ENCODE peak calls at places on chromosomes 6 and 20, in eight cellular contexts. G is heart left ventricle; C is spleen; N is CD8-positive, alpha-beta T cell; S is mesendoderm; J is uterus; O is suprapubic skin; D is transverse colon. Q is an unnamed sample. For H3K4me1, the result is how much of the 10 kb centered on the place peaks cover.

GRCh38 chr6:2028457-2029038 is 216.9 kb downstream of the GMDS start:
- DNase-seq in N (no peak), J (no peak), C (no peak), S (no peak), D (no peak), G (no peak), O (no peak), Q (no peak)

GRCh38 chr6:96760153-96760687 is 77.1 kb downstream of the GPR63 start:
- DNase-seq in G (no peak), N (no peak), O (no peak), D (no peak), J (no peak), S (peak), C (no peak), Q (no peak)

GRCh38 chr20:31517373-31517772 is 3.1 kb downstream of the HM13 start:
- DNase-seq in O (peak), S (peak), D (peak), G (no peak), J (no peak), C (no peak), N (no peak), Q (no peak)

GRCh38 chr6:33904050-33904827 is 100.4 kb upstream of the MLN start:
- DNase-seq in C (peak), N (peak), S (peak), J (no peak), G (no peak), D (peak), O (no peak), Q (no peak)

GRCh38 chr6:98648211-98648914 is 186.0 kb upstream of the POU3F2 start:
- DNase-seq in O (no peak), N (no peak), C (no peak), J (no peak), S (no peak), D (no peak), G (no peak), Q (no peak)

GRCh38 chr20:57707849-57708693 is 1.7 kb downstream of the PMEPA1 start:
- DNase-seq in N (no peak), O (no peak), D (no peak), J (no peak), G (no peak), S (no peak), C (no peak), Q (no peak)

GRCh38 chr6:99589907-99590493 is 16.6 kb upstream of the PRDM13 start:
- DNase-seq in O (no peak), G (no peak), J (no peak), S (no peak), C (no peak), N (no peak), D (no peak), Q (no peak)

GRCh38 chr20:15528386-15529111 is 1044.7 kb downstream of the KIF16B start:
- DNase-seq in D (no peak), C (no peak), O (no peak), N (no peak), S (no peak), J (no peak), G (no peak), Q (no peak)

GRCh38 chr6:25934735-25935313 is 4.3 kb upstream of the SLC17A2 start:
- DNase-seq in J (no peak), S (no peak), N (no peak), D (no peak), G (no peak), O (no peak), C (no peak), Q (no peak)

GRCh38 chr6:145315982-145316600 is 419.2 kb downstream of the EPM2A start:
- DNase-seq in D (no peak), O (no peak), N (no peak), C (no peak), J (no peak), G (no peak), S (peak), Q (no peak)

GRCh38 chr20:56628873-56629463 is at the start of gene TFAP2C:
- DNase-seq in D (peak), G (peak), O (peak), C (no peak), S (peak), J (peak), N (no peak), Q (peak)

GRCh38 chr6:148827421-148827820 is 80.6 kb downstream of the UST start:
- DNase-seq in C (no peak), G (no peak), J (no peak), N (no peak), O (no peak), S (no peak), D (no peak), Q (no peak)

GRCh38 chr20:57244627-57245214 is 21.7 kb downstream of the BMP7 start:
- DNase-seq in N (no peak), C (no peak), J (no peak), O (no peak), S (peak), D (no peak), G (no peak), Q (no peak)

GRCh38 chr6:10595731-10596664 is 74.8 kb downstream of the GCNT2 start:
- DNase-seq in J (no peak), S (peak), D (no peak), G (no peak), O (no peak), C (no peak), N (no peak), Q (no peak)

GRCh38 chr6:122956376-122956775 is 39.7 kb upstream of the CLVS2 start:
- DNase-seq in D (no peak), N (no peak), G (no peak), O (no peak), C (no peak), J (no peak), S (peak), Q (no peak)

GRCh38 chr6:44649365-44650025 is 262.0 kb downstream of the CDC5L start:
- DNase-seq in C (no peak), N (no peak), S (no peak), O (no peak), G (no peak), D (no peak), J (no peak), Q (no peak)

GRCh38 chr6:115969930-115970273 is 90.8 kb downstream of the FRK start:
- DNase-seq in S (no peak), G (no peak), N (no peak), J (no peak), C (no peak), O (no peak), D (no peak), Q (no peak)

GRCh38 chr20:40933758-40934157 is 94.9 kb upstream of the TOP1 start:
- DNase-seq in G (no peak), O (no peak), S (no peak), D (no peak), J (no peak), N (no peak), C (no peak), Q (no peak)
- H3K4me1 ChIP-seq in G (under half), O (under half), S (under half), D (under half), J (under half), N (under half), C (under half), Q (under half)

DNA sequence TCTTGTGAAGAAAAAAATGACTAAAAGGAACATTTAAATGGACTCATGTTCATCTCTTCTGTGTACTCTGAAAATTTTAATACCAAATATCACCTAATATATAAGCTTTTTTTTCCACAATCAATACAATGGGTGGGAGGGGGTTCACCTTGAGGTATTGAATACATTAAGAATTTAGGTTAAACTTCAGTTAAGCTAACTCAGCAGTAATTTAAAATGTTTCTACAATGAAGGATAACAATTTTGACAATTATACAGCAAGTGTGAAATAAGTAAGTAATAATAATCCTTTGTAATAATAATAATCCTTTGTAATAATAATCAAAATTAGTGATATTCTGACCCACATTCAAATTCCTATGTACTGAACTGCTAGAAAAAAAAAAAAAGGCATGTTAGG is 136.0 kb downstream of the PRKN start:
- DNase-seq in S (no peak), D (no peak), G (no peak), O (no peak), N (no peak), J (no peak), C (no peak), Q (no peak)
- H3K4me1 ChIP-seq in S (under half), D (under half), G (under half), O (under half), N (under half), J (under half), C (under half), Q (under half)

GRCh38 chr6:41332842-41333736 is 2.3 kb upstream of the NCR2 start:
- DNase-seq in D (no peak), O (no peak), J (no peak), C (no peak), N (no peak), G (no peak), S (no peak), Q (no peak)
- H3K4me1 ChIP-seq in D (under half), O (under half), J (under half), C (under half), N (half or more), G (under half), S (under half), Q (under half)

DNA sequence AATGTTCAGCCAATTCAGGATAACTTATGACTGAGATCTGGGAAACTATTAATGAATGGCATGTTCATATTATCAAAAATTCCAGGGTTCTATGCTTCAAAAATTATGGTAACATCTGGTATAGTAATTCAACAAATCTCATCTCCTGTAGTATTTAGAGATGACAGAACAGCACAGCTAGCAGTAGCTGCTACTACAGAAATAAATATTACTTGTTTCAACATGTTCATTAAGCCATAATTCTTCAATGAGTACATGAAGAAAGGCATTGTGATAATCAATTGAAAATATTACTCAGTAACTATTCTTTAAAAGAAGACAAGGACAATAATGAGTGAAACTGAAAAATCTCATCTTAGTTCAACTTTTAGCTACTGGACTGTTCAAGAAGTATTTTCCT is 66.8 kb downstream of the ATG5 start:
- DNase-seq in D (no peak), S (no peak), C (no peak), O (no peak), J (no peak), N (no peak), G (no peak), Q (no peak)
- H3K4me1 ChIP-seq in D (under half), S (under half), C (under half), O (under half), J (under half), N (under half), G (under half), Q (under half)

DNA sequence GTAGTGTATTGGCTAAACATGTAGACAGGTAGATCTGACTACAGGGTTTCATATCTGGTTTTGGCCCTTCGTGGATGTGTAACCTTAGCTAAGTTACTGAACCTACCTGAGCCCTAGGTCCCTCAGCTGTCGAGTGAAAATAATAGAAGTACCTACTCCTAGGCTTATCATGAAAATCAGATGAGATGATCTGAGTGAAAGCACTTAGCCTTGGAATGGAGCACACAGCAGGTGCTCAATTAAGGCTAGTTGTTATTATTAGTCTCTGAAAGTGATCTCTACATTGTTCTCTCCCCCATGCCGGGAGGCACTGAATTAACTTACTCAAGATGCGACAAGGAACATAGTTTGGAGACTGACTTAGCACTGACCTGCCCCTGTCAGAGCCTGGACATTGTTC is 174.7 kb upstream of the ZNF217 start:
- DNase-seq in O (no peak), C (no peak), N (no peak), D (no peak), S (peak), J (no peak), G (no peak), Q (no peak)
- H3K4me1 ChIP-seq in O (under half), C (under half), N (under half), D (under half), S (under half), J (under half), G (under half), Q (under half)

DNA sequence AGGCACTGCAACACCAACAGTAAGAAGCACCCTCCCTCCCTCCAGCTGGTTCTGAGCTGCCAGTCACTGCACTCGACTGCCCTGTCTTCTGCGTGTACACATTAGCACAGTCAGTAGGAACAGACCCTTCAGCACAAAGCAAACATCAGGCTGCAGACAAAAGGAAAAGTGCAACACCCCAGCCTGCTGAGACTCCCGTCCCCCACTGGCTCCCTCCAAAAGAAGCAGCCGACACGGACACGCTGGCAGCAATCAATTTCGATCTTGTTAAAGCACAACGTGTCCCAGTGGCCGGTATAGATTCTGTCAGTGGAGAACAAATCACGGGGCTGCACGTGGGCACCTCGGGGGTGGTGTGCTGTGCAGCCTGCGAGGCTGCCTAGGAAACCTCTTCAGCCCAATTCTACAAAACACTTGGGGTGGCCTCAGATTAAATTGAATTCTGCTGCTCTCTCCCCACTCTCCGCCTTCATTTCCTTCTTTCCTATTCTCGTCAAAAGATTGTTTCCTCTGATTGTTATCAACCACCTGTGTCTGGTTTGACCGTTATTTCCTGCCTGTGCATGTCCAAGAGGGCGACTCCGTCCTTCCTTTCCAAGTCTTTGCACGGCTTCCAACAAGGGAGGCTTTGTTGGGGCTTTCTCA is 38.7 kb downstream of the TRAF3IP2 start:
- DNase-seq in D (no peak), C (no peak), N (no peak), S (no peak), G (no peak), O (no peak), J (no peak), Q (no peak)
- H3K4me1 ChIP-seq in D (under half), C (under half), N (under half), S (under half), G (under half), O (half or more), J (under half), Q (under half)

GRCh38 chr6:16729744-16730143 is 31.5 kb downstream of the ATXN1 start:
- DNase-seq in S (no peak), J (no peak), D (no peak), C (no peak), O (no peak), G (no peak), N (no peak), Q (no peak)

GRCh38 chr6:16730720-16731502 is 30.3 kb downstream of the ATXN1 start:
- DNase-seq in D (no peak), J (no peak), C (no peak), N (no peak), O (no peak), G (no peak), S (no peak), Q (no peak)

GRCh38 chr6:16728513-16729182 is 32.6 kb downstream of the ATXN1 start:
- DNase-seq in C (no peak), S (no peak), N (no peak), O (no peak), J (no peak), G (no peak), D (no peak), Q (no peak)

GRCh38 chr6:16727996-16728395 is 33.3 kb downstream of the ATXN1 start:
- DNase-seq in O (no peak), C (no peak), D (no peak), J (no peak), S (peak), N (no peak), G (no peak), Q (no peak)

DNA sequence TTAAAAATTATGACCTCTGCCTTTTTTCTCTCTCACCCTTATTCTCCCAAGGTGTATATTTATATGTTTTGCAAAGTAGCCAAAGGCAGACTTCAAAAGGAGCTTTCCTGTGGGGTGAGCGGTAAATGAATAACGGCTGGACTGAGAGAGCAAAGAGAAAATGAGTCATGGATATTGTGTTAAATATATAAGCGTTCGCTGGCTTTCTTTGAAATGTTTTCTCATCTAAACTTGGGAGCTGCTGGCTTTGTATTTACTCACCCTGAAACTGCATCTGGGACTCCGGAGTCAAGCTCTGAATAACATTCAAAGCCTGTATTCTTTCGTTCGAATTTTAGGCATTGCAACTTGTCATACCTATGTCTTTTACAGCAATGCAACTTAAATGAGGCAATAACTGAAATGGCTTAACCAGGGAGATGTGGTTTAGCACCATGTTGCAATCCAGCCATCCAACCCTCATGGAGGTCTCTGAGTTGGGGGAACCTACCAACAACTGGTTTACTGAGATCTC is 32.0 kb downstream of the ATXN1 start:
- DNase-seq in N (no peak), G (no peak), S (no peak), O (no peak), J (no peak), D (no peak), C (no peak), Q (no peak)
- H3K4me1 ChIP-seq in N (under half), G (under half), S (under half), O (under half), J (under half), D (half or more), C (under half), Q (under half)

DNA sequence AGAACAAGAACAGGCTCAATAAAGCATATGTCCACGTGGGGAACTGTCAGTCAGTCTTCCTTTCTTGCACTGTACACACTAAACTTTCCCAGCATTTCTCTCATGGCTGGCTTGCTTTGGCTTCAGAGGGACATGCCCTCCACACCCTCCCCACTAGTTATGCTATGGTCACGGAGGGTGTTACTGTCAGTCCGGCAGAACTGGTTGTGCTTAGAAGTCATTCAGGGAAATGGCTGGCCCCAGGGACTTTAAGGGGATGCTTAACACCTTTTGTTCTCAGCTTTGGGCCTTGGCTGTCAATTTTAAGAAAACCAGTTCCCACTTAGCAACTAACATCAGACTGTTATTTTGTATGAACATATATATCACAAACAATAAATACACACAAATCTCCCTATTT is 55.1 kb downstream of the ELOVL5 start:
- DNase-seq in S (no peak), O (no peak), J (no peak), G (no peak), N (no peak), C (no peak), D (no peak), Q (no peak)
- H3K4me1 ChIP-seq in S (under half), O (under half), J (under half), G (under half), N (under half), C (under half), D (under half), Q (under half)

Q was measured in breast epithelium.